ENCODE peak calls at places on chromosomes 1 and 21, in five cellular contexts. P is NCI-H1092, Q is endothelial cell, U is HTR-8/SVneo, J is ovary. K is an unnamed sample.
A peak's percentile ranks its signal among the peaks of the same experiment; 100 is the strongest.

GRCh38 chr1:58720680-58721079 is 20.8 kb upstream of the MYSM1 start:
- DNase-seq in P (no peak), U (no peak), Q (no peak), J (no peak), K (no peak)

GRCh38 chr1:225875044-225875822 is 6.9 kb downstream of the TMEM63A start:
- DNase-seq in U (no peak), Q (no peak), J (no peak), P (no peak), K (peak; percentile 76)

GRCh38 chr21:33543505-33544129 is 779 bp downstream of the SON start:
- DNase-seq in U (no peak), Q (peak; percentile 80), P (peak; percentile 5), J (peak; percentile 70), K (peak; percentile 47)

GRCh38 chr1:181134543-181135461 is 46.3 kb downstream of the IER5 start:
- DNase-seq in U (peak; percentile 83), Q (no peak), J (no peak), P (no peak), K (no peak)

GRCh38 chr1:221761354-221762002 is 19.6 kb upstream of the DUSP10 start:
- DNase-seq in J (no peak), Q (no peak), P (no peak), U (no peak), K (no peak)

GRCh38 chr1:15802234-15802965 is 5.0 kb downstream of the UQCRHL start:
- DNase-seq in J (no peak), U (no peak), P (no peak), Q (no peak), K (no peak)

GRCh38 chr1:187787696-187788095 is 958.9 kb downstream of the PLA2G4A start:
- DNase-seq in Q (no peak), J (no peak), U (no peak), P (no peak), K (no peak)

GRCh38 chr1:89531480-89532139 is 7.0 kb downstream of the LRRC8B start:
- DNase-seq in Q (no peak), U (no peak), P (no peak), J (no peak), K (no peak)

GRCh38 chr1:115495603-115496002 is 146.2 kb upstream of the VANGL1 start:
- DNase-seq in Q (no peak), U (no peak), P (no peak), J (no peak), K (no peak)

GRCh38 chr1:225940385-225941151 is 452 bp downstream of the LEFTY2 start:
- DNase-seq in P (no peak), J (peak; percentile 49), U (no peak), Q (no peak), K (no peak)

GRCh38 chr1:215992620-215993019 is 425.5 kb downstream of the KCTD3 start:
- DNase-seq in U (peak; percentile 26), P (peak; percentile 11), Q (peak; percentile 5), J (no peak), K (peak; percentile 22)

GRCh38 chr1:209879539-209879938 is 51.8 kb downstream of the UTP25 start:
- DNase-seq in Q (no peak), J (no peak), U (no peak), P (no peak), K (peak; percentile 20)

GRCh38 chr1:30928171-30928570 is 19.6 kb upstream of the SDC3 start:
- DNase-seq in J (no peak), U (no peak), Q (no peak), P (no peak), K (no peak)

GRCh38 chr1:153934746-153935145 is 11.8 kb downstream of the DENND4B start:
- DNase-seq in J (no peak), Q (no peak), P (no peak), U (no peak), K (no peak)

GRCh38 chr1:30375156-30375555 is 348.2 kb downstream of the MATN1 start:
- DNase-seq in Q (no peak), P (no peak), U (no peak), J (no peak), K (no peak)

GRCh38 chr1:198088360-198089071 is 68.3 kb upstream of the NEK7 start:
- DNase-seq in Q (no peak), U (peak; percentile 54), P (no peak), J (no peak), K (no peak)

GRCh38 chr1:241964550-241965241 is 7.1 kb downstream of the BECN2 start:
- DNase-seq in J (no peak), P (no peak), U (no peak), Q (no peak), K (no peak)

GRCh38 chr1:53536606-53537005 is 77.4 kb downstream of the DMRTB1 start:
- DNase-seq in P (no peak), J (no peak), U (no peak), Q (no peak), K (no peak)

GRCh38 chr1:162080472-162081015 is 11.1 kb downstream of the NOS1AP start:
- DNase-seq in Q (no peak), U (no peak), J (no peak), P (no peak), K (no peak)

GRCh38 chr1:108554682-108555081 is 5.2 kb upstream of the EEIG2 start:
- DNase-seq in Q (no peak), J (no peak), U (no peak), P (no peak), K (no peak)

GRCh38 chr1:51305371-51305823 is 25.0 kb downstream of the TTC39A start:
- DNase-seq in P (no peak), J (no peak), U (no peak), Q (no peak), K (no peak)

GRCh38 chr1:72063364-72063763 is 219.0 kb downstream of the NEGR1 start:
- DNase-seq in U (no peak), J (no peak), P (no peak), Q (no peak), K (no peak)

GRCh38 chr1:197633447-197634039 is 141.7 kb downstream of the DENND1B start:
- DNase-seq in Q (no peak), J (no peak), P (no peak), U (no peak), K (no peak)

GRCh38 chr1:187999973-188000372 is 1171.2 kb downstream of the PLA2G4A start:
- DNase-seq in Q (no peak), P (no peak), U (no peak), J (no peak), K (no peak)

GRCh38 chr1:89383185-89383584 is 19.3 kb downstream of the GBP6 start:
- DNase-seq in P (no peak), U (no peak), Q (no peak), J (no peak), K (no peak)

GRCh38 chr1:214022810-214023425 is 35.1 kb downstream of the PROX1 start:
- DNase-seq in J (no peak), U (no peak), Q (no peak), P (no peak), K (no peak)

GRCh38 chr1:94783342-94784264 is 36.6 kb upstream of the SLC44A3 start:
- DNase-seq in U (peak; percentile 27), J (peak; percentile 74), Q (no peak), P (peak; percentile 24), K (no peak)

GRCh38 chr1:5667513-5668325 is 324.5 kb downstream of the NPHP4 start:
- DNase-seq in J (no peak), U (no peak), P (no peak), Q (no peak), K (peak; percentile 37)

GRCh38 chr21:28393279-28393678 is 599.4 kb downstream of the LTN1 start:
- DNase-seq in U (no peak), P (no peak), Q (no peak), J (no peak), K (peak; percentile 91)

GRCh38 chr1:228289996-228290881 is 82.4 kb downstream of the OBSCN start:
- DNase-seq in P (no peak), Q (no peak), U (no peak), J (peak; percentile 10), K (no peak)

GRCh38 chr21:36156815-36157670 is at the start of gene DOP1B:
- DNase-seq in Q (no peak), J (peak; percentile 74), P (peak; percentile 46), U (peak; percentile 28), K (peak; percentile 33)

GRCh38 chr1:28115267-28115666 is 26.9 kb upstream of the EYA3 start:
- DNase-seq in J (no peak), U (no peak), Q (no peak), P (no peak), K (no peak)

GRCh38 chr1:115166531-115167091 is 77.3 kb upstream of the TSPAN2 start:
- DNase-seq in Q (no peak), P (no peak), U (no peak), J (no peak), K (no peak)

GRCh38 chr1:57848406-57848805 is 424.5 kb upstream of the DAB1 start:
- DNase-seq in U (no peak), P (no peak), J (no peak), Q (no peak), K (no peak)

GRCh38 chr1:207673399-207673798 is 28.5 kb downstream of the CR1L start:
- DNase-seq in U (no peak), P (no peak), J (no peak), Q (no peak), K (no peak)

K was measured in NCI-H774.